ENCODE peak calls at places on chromosomes 13 and 19, in four cellular contexts. F, C, L and U are unnamed samples.

GRCh38 chr19:53944416-53944815 is 18.3 kb upstream of the CACNG8 start:
- DNase-seq in F (no peak), C (no peak), L (no peak), U (no peak)

GRCh38 chr13:76969488-76970365 is 21.4 kb downstream of the ACOD1 start:
- DNase-seq in F (no peak), C (no peak), L (peak), U (no peak)

GRCh38 chr13:46773556-46773955 is 23.4 kb downstream of the ESD start:
- DNase-seq in F (no peak), C (no peak), L (no peak), U (no peak)

GRCh38 chr13:44399045-44399444 is 25.4 kb downstream of the SERP2 start:
- DNase-seq in F (no peak), C (no peak), L (no peak), U (no peak)

GRCh38 chr19:7257148-7258041 is 36.8 kb downstream of the INSR start:
- DNase-seq in F (no peak), C (no peak), L (peak), U (no peak)

GRCh38 chr19:50321831-50322230 is 7.3 kb downstream of the KCNC3 start:
- DNase-seq in F (no peak), C (no peak), L (no peak), U (no peak)

GRCh38 chr19:42412223-42412622 is 15.0 kb downstream of the LIPE start:
- DNase-seq in F (no peak), C (no peak), L (no peak), U (no peak)

GRCh38 chr13:28046981-28047380 is 53.4 kb downstream of the FLT3 start:
- DNase-seq in F (no peak), C (no peak), L (no peak), U (no peak)

GRCh38 chr19:13104848-13105646 is 2.4 kb upstream of the LYL1 start:
- DNase-seq in F (no peak), C (no peak), L (no peak), U (peak)

GRCh38 chr19:40578442-40578908 is 1.8 kb downstream of the SHKBP1 start:
- DNase-seq in F (no peak), C (no peak), L (no peak), U (no peak)

GRCh38 chr13:113371061-113371460 is 7.1 kb upstream of the GRTP1 start:
- DNase-seq in F (no peak), C (no peak), L (no peak), U (no peak)

GRCh38 chr19:40933025-40933424 is 51.0 kb upstream of the CYP2A7 start:
- DNase-seq in F (no peak), C (no peak), L (no peak), U (no peak)

GRCh38 chr19:50255115-50255514 is 51.7 kb downstream of the MYH14 start:
- DNase-seq in F (no peak), C (no peak), L (no peak), U (no peak)

GRCh38 chr19:36008336-36008978 is at the start of gene SYNE4:
- DNase-seq in F (no peak), C (no peak), L (no peak), U (no peak)

GRCh38 chr19:15115080-15115479 is 7.9 kb downstream of the SYDE1 start:
- DNase-seq in F (no peak), C (no peak), L (no peak), U (no peak)

GRCh38 chr13:48775804-48776203 is 122.1 kb downstream of the CYSLTR2 start:
- DNase-seq in F (peak), C (no peak), L (no peak), U (no peak)